ENCODE peak calls at places on chromosomes 7 and 10, in four cellular contexts. Y is HFFc6, U is PC-3, F is OCI-LY7. C is an unnamed sample.

GRCh38 chr7:40885503-40885902 is 750.7 kb downstream of the SUGCT start:
- DNase-seq in Y (peak), U (peak), F (no peak), C (no peak)

GRCh38 chr10:112261281-112261822 is 21.8 kb upstream of the TECTB start:
- DNase-seq in U (no peak), F (no peak), Y (peak), C (peak)

GRCh38 chr7:76060842-76061241 is 12.9 kb downstream of the MDH2 start:
- DNase-seq in Y (no peak), F (no peak), U (no peak), C (no peak)

GRCh38 chr7:30918676-30919075 is 7.0 kb downstream of the AQP1 start:
- DNase-seq in Y (no peak), F (no peak), U (no peak), C (no peak)

GRCh38 chr7:129801882-129802281 is 150.9 kb downstream of the UBE2H start:
- DNase-seq in F (no peak), Y (no peak), U (no peak), C (no peak)

GRCh38 chr10:97053285-97053684 is 132.5 kb downstream of the SLIT1 start:
- DNase-seq in Y (no peak), U (no peak), F (no peak), C (no peak)

GRCh38 chr7:124423863-124424262 is 341.7 kb downstream of the GPR37 start:
- DNase-seq in F (no peak), U (no peak), Y (no peak), C (no peak)

GRCh38 chr7:82247814-82248433 is 195.7 kb downstream of the CACNA2D1 start:
- DNase-seq in U (peak), F (peak), Y (peak), C (no peak)

GRCh38 chr7:31094271-31094670 is 42.2 kb downstream of the ADCYAP1R1 start:
- DNase-seq in Y (no peak), F (no peak), U (no peak), C (no peak)

GRCh38 chr10:11742779-11743298 is 657 bp downstream of the ECHDC3 start:
- DNase-seq in F (no peak), U (no peak), Y (no peak), C (no peak)

GRCh38 chr10:127881262-127881661 is 11.5 kb downstream of the CLRN3 start:
- DNase-seq in Y (no peak), F (no peak), U (no peak), C (no peak)

GRCh38 chr7:18541189-18541870 is 45.8 kb downstream of the HDAC9 start:
- DNase-seq in U (no peak), Y (peak), F (no peak), C (peak)

GRCh38 chr7:108299251-108300014 is 156.8 kb downstream of the NRCAM start:
- DNase-seq in F (no peak), Y (peak), U (peak), C (no peak)

GRCh38 chr7:132177708-132178392 is 398.4 kb downstream of the PLXNA4 start:
- DNase-seq in U (peak), Y (no peak), F (no peak), C (no peak)

GRCh38 chr10:48363617-48364355 is 57.3 kb downstream of the MAPK8 start:
- DNase-seq in U (peak), Y (peak), F (peak), C (peak)

GRCh38 chr7:104341545-104341944 is 13.1 kb downstream of the LHFPL3 start:
- DNase-seq in Y (no peak), U (peak), F (peak), C (no peak)

GRCh38 chr7:149855368-149856305 is 17.5 kb downstream of the ZNF862 start:
- DNase-seq in Y (peak), U (peak), F (no peak), C (no peak)

GRCh38 chr7:67019562-67020390 is 23.1 kb downstream of the TYW1 start:
- DNase-seq in F (no peak), U (peak), Y (peak), C (no peak)

GRCh38 chr10:131170042-131170983 is 141.2 kb downstream of the TCERG1L start:
- DNase-seq in Y (no peak), F (no peak), U (no peak), C (no peak)

GRCh38 chr10:96636546-96636945 is 49.7 kb upstream of the TM9SF3 start:
- DNase-seq in U (no peak), F (no peak), Y (peak), C (no peak)

GRCh38 chr10:86655173-86655540 is 810 bp downstream of the OPN4 start:
- DNase-seq in F (no peak), U (no peak), Y (no peak), C (no peak)

GRCh38 chr10:79060641-79061255 is 8.0 kb upstream of the ZMIZ1 start:
- DNase-seq in U (no peak), Y (no peak), F (no peak), C (no peak)

GRCh38 chr7:24963218-24963617 is 16.8 kb downstream of the OSBPL3 start:
- DNase-seq in F (peak), Y (no peak), U (no peak), C (no peak)

GRCh38 chr10:78925275-78925674 is 143.5 kb upstream of the ZMIZ1 start:
- DNase-seq in F (no peak), U (no peak), Y (no peak), C (no peak)

GRCh38 chr7:45215611-45216062 is 58.0 kb downstream of the RAMP3 start:
- DNase-seq in Y (no peak), F (no peak), U (no peak), C (no peak)

GRCh38 chr10:92822964-92823363 is 25.4 kb upstream of the EXOC6 start:
- DNase-seq in U (peak), Y (no peak), F (peak), C (no peak)

GRCh38 chr10:51786016-51786683 is 86.8 kb upstream of the CSTF2T start:
- DNase-seq in Y (no peak), U (no peak), F (no peak), C (no peak)
- TF ChIP-seq CTCF in Y (no peak), U (peak), F (no peak), C (no peak)

DNA sequence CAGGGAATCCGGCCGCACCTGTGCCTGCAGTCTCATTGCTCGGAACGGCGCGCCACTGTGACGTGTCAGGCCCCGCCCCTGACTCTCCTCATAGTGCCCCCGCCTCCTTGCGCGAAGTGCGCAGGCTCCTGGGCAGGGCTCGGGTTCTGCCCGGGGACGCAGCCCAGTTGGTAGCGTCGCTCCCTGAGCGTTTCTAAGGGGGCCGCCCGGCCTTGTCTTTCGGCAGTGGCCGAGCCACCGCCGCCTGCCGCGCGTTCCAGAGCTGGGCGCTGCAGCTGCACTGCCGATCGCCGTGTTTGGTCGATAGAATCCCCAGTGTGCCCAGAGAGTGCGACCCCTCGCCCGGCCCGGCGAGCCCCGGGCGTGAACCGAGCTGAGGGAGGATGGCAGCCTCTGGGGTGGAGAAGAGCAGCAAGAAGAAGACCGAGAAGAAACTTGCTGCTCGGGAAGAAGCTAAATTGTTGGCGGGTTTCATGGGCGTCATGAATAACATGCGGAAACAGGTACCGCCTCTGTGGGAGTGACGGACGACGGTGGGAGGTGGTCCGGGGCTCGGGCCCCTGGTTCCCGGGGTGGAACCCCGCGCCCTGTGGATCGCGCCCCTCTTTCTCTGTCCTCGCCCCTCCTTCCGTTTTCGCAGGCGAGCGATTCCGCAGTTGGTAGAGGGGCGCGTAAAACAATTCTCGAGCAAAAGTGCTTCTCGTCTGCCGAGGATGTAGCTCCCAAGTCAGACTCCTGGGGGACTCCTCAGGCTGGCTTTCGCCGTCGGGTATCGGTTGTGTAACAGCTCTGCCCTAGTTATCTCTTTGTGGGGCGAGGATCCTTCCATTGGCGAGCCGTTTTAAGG is at the start of gene KLHL7:
- DNase-seq in F (peak), Y (peak), U (peak), C (peak)
- TF ChIP-seq CTCF in F (no peak), Y (peak), U (no peak), C (peak)

DNA sequence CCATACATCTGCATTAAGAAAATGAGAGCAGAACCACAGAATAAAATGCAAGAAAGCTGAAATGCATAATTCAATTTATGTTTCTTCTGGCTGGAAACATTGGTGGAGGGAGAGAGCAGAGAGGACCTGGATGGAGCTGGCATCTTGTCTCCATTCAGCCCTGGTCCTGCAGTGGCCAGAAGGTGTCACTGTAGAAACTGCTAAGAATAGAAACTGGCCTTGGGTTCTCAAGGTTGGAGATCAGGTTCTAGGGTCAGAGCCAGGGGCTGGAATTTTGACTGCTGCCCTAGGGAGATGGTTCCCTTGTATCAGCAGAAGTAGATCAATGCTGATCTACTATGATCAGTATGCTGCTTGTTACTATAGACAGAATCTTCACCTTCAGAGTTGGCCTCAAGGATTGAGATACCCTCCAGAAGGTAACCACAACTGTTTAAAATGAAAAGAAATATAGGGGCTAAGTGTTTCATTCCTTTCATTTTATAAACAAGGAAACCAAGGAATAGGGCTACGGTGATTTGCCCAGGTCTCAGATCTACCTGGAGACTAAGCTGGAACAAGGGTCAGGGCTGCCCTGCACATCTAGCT is 13.1 kb downstream of the TAS2R41 start:
- DNase-seq in U (peak), Y (no peak), F (no peak), C (no peak)
- TF ChIP-seq CTCF in U (peak), Y (peak), F (peak), C (peak)

GRCh38 chr10:119540038-119540437 is 2.5 kb downstream of the RGS10 start:
- DNase-seq in Y (no peak), F (no peak), U (no peak), C (no peak)

GRCh38 chr10:119537953-119538630 is 4.4 kb downstream of the RGS10 start:
- DNase-seq in U (no peak), F (no peak), Y (no peak), C (no peak)

GRCh38 chr10:119539359-119539651 is 3.2 kb downstream of the RGS10 start:
- DNase-seq in Y (no peak), U (peak), F (no peak), C (no peak)

GRCh38 chr10:119541046-119541445 is 1.5 kb downstream of the RGS10 start:
- DNase-seq in F (no peak), Y (peak), U (peak), C (no peak)

GRCh38 chr10:119538632-119539358 is 3.7 kb downstream of the RGS10 start:
- DNase-seq in F (peak), U (peak), Y (no peak), C (no peak)
- TF ChIP-seq CTCF in F (peak), U (no peak), Y (peak), C (no peak)

DNA sequence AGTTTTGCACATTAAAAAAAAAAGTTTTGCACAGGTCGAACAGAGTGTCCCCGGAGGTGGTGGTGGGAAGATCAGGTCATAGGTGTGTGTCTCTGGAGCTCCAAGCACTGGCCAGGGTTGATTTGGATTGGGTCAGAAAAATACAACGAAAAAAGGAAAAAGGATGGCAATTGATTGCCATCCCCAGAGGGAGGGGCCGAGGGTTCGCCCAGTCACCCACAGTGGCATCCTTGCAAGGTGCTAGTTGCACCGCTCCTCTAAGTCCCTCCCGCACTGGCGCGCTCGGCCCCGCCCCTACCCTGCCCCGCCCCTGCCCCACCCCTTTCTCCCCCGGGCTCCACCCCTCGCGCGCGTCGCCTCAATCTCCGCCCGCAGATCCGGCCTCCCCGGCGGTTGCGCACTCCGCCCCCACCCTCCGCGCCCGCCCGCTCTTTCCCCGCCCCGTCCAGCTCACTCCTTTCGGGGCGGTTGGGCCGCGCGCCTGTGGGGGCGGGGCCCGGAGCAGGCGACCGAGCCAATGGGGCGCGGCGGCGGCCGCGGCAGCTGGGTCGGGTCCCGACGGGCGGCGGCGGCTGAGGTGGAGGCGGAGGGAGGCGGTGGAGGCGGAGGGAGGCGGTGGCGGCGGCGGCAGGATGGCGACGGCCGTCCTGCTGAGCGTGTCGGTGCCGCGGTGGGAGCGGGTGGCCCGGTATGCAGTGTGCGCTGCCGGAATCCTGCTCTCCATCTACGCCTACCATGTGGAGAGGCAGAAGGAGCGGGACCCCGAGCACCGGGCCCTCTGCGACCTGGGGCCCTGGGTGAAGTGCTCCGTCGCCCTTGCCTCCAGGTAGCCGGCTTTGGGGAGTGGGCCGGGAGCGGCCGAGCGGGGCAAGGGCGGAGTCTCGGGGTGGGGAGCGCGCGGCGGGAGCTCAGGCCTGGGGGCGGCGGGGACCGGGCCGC is 31.5 kb upstream of the ERV3-1 start:
- DNase-seq in Y (peak), U (peak), F (peak), C (peak)
- TF ChIP-seq CTCF in Y (peak), U (no peak), F (peak), C (no peak)

DNA sequence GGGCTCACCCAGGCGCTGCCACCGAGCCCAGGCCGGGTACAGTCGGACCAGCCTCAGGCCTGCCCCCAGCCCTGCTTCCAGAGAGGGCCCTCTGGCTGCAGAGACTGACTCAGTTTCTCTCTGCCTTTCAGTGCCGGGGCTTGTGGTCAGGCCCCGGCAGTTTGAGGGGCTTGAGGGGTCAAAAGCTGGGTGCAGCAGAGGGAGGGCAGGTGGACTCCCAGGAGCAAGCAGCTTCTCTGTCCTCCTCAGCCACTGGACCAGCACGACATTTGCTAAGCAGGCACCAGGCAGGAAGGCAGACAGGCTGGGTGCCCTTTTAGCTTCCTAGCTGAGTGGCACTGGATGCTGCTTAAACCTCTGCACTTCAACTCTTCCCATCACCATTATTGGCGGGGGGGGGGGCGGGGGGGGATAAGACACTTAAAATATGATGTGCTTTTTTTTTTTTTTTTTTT is 168.5 kb downstream of the NEURL1 start:
- DNase-seq in U (no peak), Y (peak), F (no peak), C (no peak)
- TF ChIP-seq CTCF in U (no peak), Y (no peak), F (no peak), C (no peak)

C was measured in AG09319.